ENCODE peak calls at places on chromosomes 1 and 21, in ten cellular contexts. W, E, F, H, M, V, I, S, R and D are unnamed samples.

GRCh38 chr1:51417496-51418383 is 87.4 kb upstream of the TTC39A start:
- DNase-seq in W (no peak), V (no peak), M (no peak), R (no peak), I (no peak), E (no peak), H (no peak), S (peak), F (peak), D (peak)

GRCh38 chr1:20663969-20664715 is 3.0 kb upstream of the DDOST start:
- DNase-seq in F (no peak), E (no peak), H (no peak), R (no peak), V (no peak), W (no peak), M (no peak), S (no peak), I (no peak), D (no peak)

GRCh38 chr1:17627239-17628052 is 87.9 kb downstream of the ARHGEF10L start:
- DNase-seq in I (no peak), H (no peak), F (no peak), M (no peak), S (no peak), R (no peak), E (no peak), W (no peak), V (no peak), D (no peak)

GRCh38 chr1:236067854-236068454 is 3.1 kb upstream of the NID1 start:
- DNase-seq in V (no peak), W (no peak), I (no peak), H (peak), F (no peak), M (no peak), S (peak), R (no peak), E (no peak), D (peak)

GRCh38 chr1:42977653-42978052 is 19.0 kb upstream of the SLC2A1 start:
- DNase-seq in F (no peak), H (no peak), R (no peak), W (no peak), S (no peak), I (no peak), V (no peak), M (no peak), E (no peak), D (no peak)

GRCh38 chr1:10765734-10766478 is 30.5 kb downstream of the CASZ1 start:
- DNase-seq in E (peak), H (no peak), S (no peak), I (no peak), M (no peak), W (peak), R (no peak), F (peak), V (peak), D (peak)

GRCh38 chr1:9024837-9025236 is 1.4 kb downstream of the SLC2A7 start:
- DNase-seq in F (no peak), M (no peak), V (no peak), W (no peak), H (no peak), I (no peak), E (no peak), R (no peak), S (no peak), D (no peak)

GRCh38 chr1:74010206-74010605 is 187.8 kb downstream of the LRRIQ3 start:
- DNase-seq in R (no peak), V (no peak), W (no peak), S (no peak), F (no peak), I (peak), H (no peak), E (no peak), M (no peak), D (no peak)

GRCh38 chr21:37483776-37484175 is 117.2 kb downstream of the DYRK1A start:
- DNase-seq in V (no peak), R (no peak), W (no peak), F (no peak), I (no peak), H (no peak), M (no peak), E (no peak), S (no peak), D (no peak)

GRCh38 chr1:114107474-114108175 is 46.0 kb downstream of the SYT6 start:
- DNase-seq in V (no peak), H (peak), E (no peak), F (no peak), S (no peak), R (no peak), W (no peak), M (no peak), I (no peak), D (no peak)

GRCh38 chr1:109912214-109912861 is 1.7 kb downstream of the CSF1 start:
- DNase-seq in M (no peak), W (no peak), I (no peak), V (no peak), S (no peak), F (no peak), H (no peak), R (no peak), E (no peak), D (no peak)

GRCh38 chr1:101338714-101339430 is 102.1 kb downstream of the S1PR1 start:
- DNase-seq in H (no peak), S (no peak), V (no peak), I (no peak), F (no peak), M (no peak), R (no peak), E (no peak), W (no peak), D (no peak)

GRCh38 chr1:11273595-11274234 is 717 bp downstream of the UBIAD1 start:
- DNase-seq in I (no peak), F (no peak), M (no peak), E (no peak), V (no peak), W (no peak), S (no peak), R (no peak), H (peak), D (peak)

GRCh38 chr1:200793677-200794076 is 55.0 kb downstream of the CAMSAP2 start:
- DNase-seq in R (no peak), M (no peak), S (no peak), V (no peak), W (no peak), F (no peak), H (no peak), E (no peak), I (no peak), D (no peak)

GRCh38 chr21:31284797-31285397 is 59.2 kb downstream of the TIAM1 start:
- DNase-seq in S (peak), M (no peak), F (no peak), H (no peak), I (no peak), E (no peak), W (no peak), R (no peak), V (no peak), D (peak)

GRCh38 chr1:27383661-27384060 is 528 bp upstream of the CD164L2 start:
- DNase-seq in I (no peak), H (no peak), W (no peak), R (no peak), M (no peak), V (no peak), S (no peak), E (no peak), F (no peak), D (no peak)